ENCODE peak calls at places on chromosomes 3 and 15, in four cellular contexts. One of them, this sample, is unnamed.

GRCh38 chr3:166889241-166889640 is 490.9 kb downstream of the ZBBX start:
- DNase-seq in OCI-LY7: no peak
- DNase-seq in GM23338: no peak
- DNase-seq in thyroid gland: no peak
- DNase-seq in this sample: no peak

GRCh38 chr15:36860792-36861191 is 239.6 kb downstream of the MEIS2 start:
- DNase-seq in OCI-LY7: no peak
- DNase-seq in GM23338: no peak
- DNase-seq in thyroid gland: no peak
- DNase-seq in this sample: no peak

GRCh38 chr3:70658779-70659310 is 346.4 kb upstream of the MDFIC2 start:
- DNase-seq in OCI-LY7: no peak
- DNase-seq in GM23338: no peak
- DNase-seq in thyroid gland: no peak
- DNase-seq in this sample: no peak

GRCh38 chr15:22845289-22845900 is 6.9 kb downstream of the NIPA2 start:
- DNase-seq in OCI-LY7: no peak
- DNase-seq in GM23338: peak; percentile 73
- DNase-seq in thyroid gland: peak; percentile 61
- DNase-seq in this sample: peak; percentile 80

GRCh38 chr15:96887730-96888129 is 557.2 kb downstream of the NR2F2 start:
- DNase-seq in OCI-LY7: no peak
- DNase-seq in GM23338: no peak
- DNase-seq in thyroid gland: no peak
- DNase-seq in this sample: no peak

GRCh38 chr15:65909831-65910230 is 40.5 kb downstream of the RAB11A start:
- DNase-seq in OCI-LY7: no peak
- DNase-seq in GM23338: no peak
- DNase-seq in thyroid gland: no peak
- DNase-seq in this sample: peak; percentile 12

GRCh38 chr3:46893763-46894162 is 16.2 kb downstream of the PTH1R start:
- DNase-seq in OCI-LY7: no peak
- DNase-seq in GM23338: no peak
- DNase-seq in thyroid gland: no peak
- DNase-seq in this sample: no peak

GRCh38 chr3:48656061-48656840 is 6.4 kb downstream of the CELSR3 start:
- DNase-seq in OCI-LY7: peak; percentile 87
- DNase-seq in GM23338: peak; percentile 96
- DNase-seq in thyroid gland: peak; percentile 96
- DNase-seq in this sample: peak; percentile 99

GRCh38 chr15:78565097-78565950 is at the start of gene CHRNA5:
- DNase-seq in OCI-LY7: peak; percentile 78
- DNase-seq in GM23338: peak; percentile 98
- DNase-seq in thyroid gland: peak; percentile 94
- DNase-seq in this sample: peak; percentile 95

GRCh38 chr3:156826144-156826895 is at the start of gene LEKR1:
- DNase-seq in OCI-LY7: no peak
- DNase-seq in GM23338: peak; percentile 85
- DNase-seq in thyroid gland: peak; percentile 86
- DNase-seq in this sample: peak; percentile 83

GRCh38 chr3:179015551-179016020 is 56.0 kb downstream of the ZMAT3 start:
- DNase-seq in OCI-LY7: peak; percentile 86
- DNase-seq in GM23338: peak; percentile 88
- DNase-seq in thyroid gland: peak; percentile 22
- DNase-seq in this sample: peak; percentile 52

GRCh38 chr3:128603811-128604447 is 46.7 kb downstream of the RPN1 start:
- DNase-seq in OCI-LY7: no peak
- DNase-seq in GM23338: no peak
- DNase-seq in thyroid gland: no peak
- DNase-seq in this sample: no peak

GRCh38 chr3:159627229-159627628 is 361.4 kb upstream of the IL12A start:
- DNase-seq in OCI-LY7: no peak
- DNase-seq in GM23338: no peak
- DNase-seq in thyroid gland: no peak
- DNase-seq in this sample: no peak

GRCh38 chr15:59271595-59272201 is 65.1 kb downstream of the LDHAL6B start:
- DNase-seq in OCI-LY7: no peak
- DNase-seq in GM23338: no peak
- DNase-seq in thyroid gland: no peak
- DNase-seq in this sample: no peak

GRCh38 chr15:78619022-78619950 is 1.5 kb downstream of the CHRNA3 start:
- DNase-seq in OCI-LY7: no peak
- DNase-seq in GM23338: peak; percentile 46
- DNase-seq in thyroid gland: no peak
- DNase-seq in this sample: peak; percentile 78

GRCh38 chr3:69218079-69218478 is 95.7 kb upstream of the LMOD3 start:
- DNase-seq in OCI-LY7: no peak
- DNase-seq in GM23338: no peak
- DNase-seq in thyroid gland: no peak
- DNase-seq in this sample: no peak

GRCh38 chr3:191761906-191762305 is 300.9 kb downstream of the PYDC2 start:
- DNase-seq in OCI-LY7: no peak
- DNase-seq in GM23338: peak; percentile 11
- DNase-seq in thyroid gland: no peak
- DNase-seq in this sample: no peak

GRCh38 chr3:194675081-194675640 is 3.2 kb upstream of the LSG1 start:
- DNase-seq in OCI-LY7: no peak
- DNase-seq in GM23338: no peak
- DNase-seq in thyroid gland: no peak
- DNase-seq in this sample: no peak

GRCh38 chr15:84648539-84648938 is 5.5 kb downstream of the WDR73 start:
- DNase-seq in OCI-LY7: no peak
- DNase-seq in GM23338: no peak
- DNase-seq in thyroid gland: peak; percentile 92
- DNase-seq in this sample: no peak

GRCh38 chr3:14902719-14903118 is 44.7 kb upstream of the NR2C2 start:
- DNase-seq in OCI-LY7: no peak
- DNase-seq in GM23338: no peak
- DNase-seq in thyroid gland: no peak
- DNase-seq in this sample: no peak

GRCh38 chr15:37638139-37638538 is 296.3 kb upstream of the TMCO5A start:
- DNase-seq in OCI-LY7: no peak
- DNase-seq in GM23338: no peak
- DNase-seq in thyroid gland: no peak
- DNase-seq in this sample: no peak

GRCh38 chr3:118882353-118882947 is 152.2 kb downstream of the IGSF11 start:
- DNase-seq in OCI-LY7: peak; percentile 56
- DNase-seq in GM23338: peak; percentile 85
- DNase-seq in thyroid gland: peak; percentile 67
- DNase-seq in this sample: peak; percentile 35

GRCh38 chr3:194952882-194953281 is 267.2 kb downstream of the FAM43A start:
- DNase-seq in OCI-LY7: no peak
- DNase-seq in GM23338: peak; percentile 13
- DNase-seq in thyroid gland: no peak
- DNase-seq in this sample: no peak

GRCh38 chr15:60720493-60721231 is 241.7 kb upstream of the ICE2 start:
- DNase-seq in OCI-LY7: no peak
- DNase-seq in GM23338: no peak
- DNase-seq in thyroid gland: no peak
- DNase-seq in this sample: no peak

GRCh38 chr3:88991496-88991895 is 115.9 kb upstream of the EPHA3 start:
- DNase-seq in OCI-LY7: no peak
- DNase-seq in GM23338: no peak
- DNase-seq in thyroid gland: no peak
- DNase-seq in this sample: no peak

GRCh38 chr15:101491739-101492640 is 2.5 kb upstream of the PCSK6 start:
- DNase-seq in OCI-LY7: no peak
- DNase-seq in GM23338: no peak
- DNase-seq in thyroid gland: no peak
- DNase-seq in this sample: peak; percentile 32

GRCh38 chr3:125643127-125643526 is 47.8 kb upstream of the OSBPL11 start:
- DNase-seq in OCI-LY7: no peak
- DNase-seq in GM23338: no peak
- DNase-seq in thyroid gland: no peak
- DNase-seq in this sample: no peak

GRCh38 chr3:186722457-186722856 is 5.3 kb downstream of the KNG1 start:
- DNase-seq in OCI-LY7: no peak
- DNase-seq in GM23338: peak; percentile 63
- DNase-seq in thyroid gland: no peak
- DNase-seq in this sample: peak; percentile 66